ENCODE peak calls at places on chromosomes 3 and 15, in nine cellular contexts. F is cardiac fibroblast, Y is psoas muscle, L is NT2/D1, T is coronary artery, D is heart left ventricle, W is endodermal cell, H is fibroblast of lung, N is brain microvascular endothelial cell. I is an unnamed sample.
A peak's percentile ranks its signal among the peaks of the same experiment; 100 is the strongest.

GRCh38 chr15:90334304-90334731 is 17.8 kb upstream of the ZNF774 start:
- DNase-seq in F (no peak), Y (no peak), L (no peak), T (no peak), D (no peak), W (no peak), H (no peak), N (no peak), I (no peak)

GRCh38 chr3:140447136-140447535 is 230.7 kb upstream of the TRIM42 start:
- DNase-seq in F (peak; percentile 12), Y (no peak), L (no peak), T (no peak), D (no peak), W (no peak), H (no peak), N (no peak), I (no peak)

GRCh38 chr15:67501836-67502461 is 19.0 kb upstream of the C15orf61 start:
- DNase-seq in F (no peak), Y (no peak), L (peak; percentile 8), T (no peak), D (no peak), W (no peak), H (no peak), N (no peak), I (peak; percentile 51)

GRCh38 chr3:115704661-115705338 is 81.5 kb downstream of the GAP43 start:
- DNase-seq in F (peak; percentile 54), Y (no peak), L (no peak), T (no peak), D (no peak), W (no peak), H (peak; percentile 56), N (peak; percentile 36), I (no peak)

GRCh38 chr3:175002732-175003143 is 143.6 kb downstream of the NAALADL2 start:
- DNase-seq in F (peak; percentile 95), Y (no peak), L (no peak), T (no peak), D (no peak), W (no peak), H (peak; percentile 96), N (peak; percentile 96), I (no peak)

GRCh38 chr3:45631486-45631885 is 36.9 kb downstream of the LIMD1 start:
- DNase-seq in F (no peak), Y (no peak), L (no peak), T (peak; percentile 47), D (no peak), W (no peak), H (no peak), N (no peak), I (no peak)

GRCh38 chr3:176987901-176988300 is 209.4 kb downstream of the TBL1XR1 start:
- DNase-seq in F (peak; percentile 69), Y (no peak), L (no peak), T (no peak), D (no peak), W (no peak), H (peak; percentile 66), N (peak; percentile 76), I (no peak)

GRCh38 chr3:42376397-42376798 is 34.0 kb downstream of the LYZL4 start:
- DNase-seq in F (peak; percentile 83), Y (peak; percentile 56), L (no peak), T (no peak), D (peak; percentile 53), W (no peak), H (peak; percentile 65), N (peak; percentile 92), I (no peak)

GRCh38 chr3:15520185-15520584 is 1.3 kb downstream of the COLQ start:
- DNase-seq in F (no peak), Y (peak; percentile 60), L (no peak), T (no peak), D (peak; percentile 29), W (no peak), H (no peak), N (no peak), I (no peak)

GRCh38 chr3:42493126-42493797 is 9.2 kb upstream of the VIPR1 start:
- DNase-seq in F (no peak), Y (no peak), L (no peak), T (peak; percentile 36), D (peak; percentile 11), W (no peak), H (no peak), N (no peak), I (peak; percentile 4)

GRCh38 chr3:42544492-42545283 is 37.1 kb downstream of the SEC22C start:
- DNase-seq in F (peak; percentile 10), Y (no peak), L (no peak), T (peak; percentile 90), D (no peak), W (no peak), H (no peak), N (peak; percentile 8), I (no peak)

DNA sequence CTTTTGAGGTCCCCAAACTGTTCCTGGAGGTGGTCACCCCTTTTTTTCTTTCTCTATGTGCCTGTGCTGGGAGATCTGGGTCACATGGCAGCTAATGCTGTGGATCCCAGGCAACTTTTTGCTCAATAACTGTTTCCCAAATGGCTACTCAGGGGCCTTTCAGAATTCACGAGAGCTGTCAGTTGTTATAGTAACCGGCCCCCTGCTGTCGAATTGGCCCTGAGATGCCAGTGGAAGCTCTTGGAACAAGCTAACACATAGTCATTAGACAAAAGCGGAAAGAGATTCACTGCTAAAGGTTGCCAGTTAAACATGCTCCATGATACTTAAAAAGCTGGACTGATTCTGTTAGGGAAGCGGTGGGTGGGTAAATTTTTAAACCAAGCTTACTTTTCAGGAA is 144.1 kb downstream of the FEZF2 start:
- DNase-seq in F (no peak), Y (no peak), L (no peak), T (no peak), D (no peak), W (peak; percentile 66), H (no peak), N (no peak), I (no peak)
- H3K4me3 ChIP-seq in F (no peak overlapping the region), Y (no peak overlapping the region), L (no peak overlapping the region), T (no peak overlapping the region), D (no peak overlapping the region), W (no peak overlapping the region), H (no peak overlapping the region), N (no peak overlapping the region), I (no peak overlapping the region)

GRCh38 chr15:77347197-77347596 is 72.7 kb downstream of the PEAK1 start:
- DNase-seq in F (peak; percentile 35), Y (no peak), L (no peak), T (no peak), D (no peak), W (no peak), H (no peak), N (no peak), I (no peak)

GRCh38 chr15:77342767-77343166 is 77.1 kb downstream of the PEAK1 start:
- DNase-seq in F (no peak), Y (no peak), L (no peak), T (no peak), D (no peak), W (no peak), H (no peak), N (no peak), I (no peak)

GRCh38 chr15:77346637-77347036 is 73.3 kb downstream of the PEAK1 start:
- DNase-seq in F (no peak), Y (no peak), L (no peak), T (no peak), D (no peak), W (no peak), H (no peak), N (no peak), I (no peak)
- H3K4me3 ChIP-seq in F (no peak overlapping the region), Y (no peak overlapping the region), L (no peak overlapping the region), T (no peak overlapping the region), D (no peak overlapping the region), W (no peak overlapping the region), H (no peak overlapping the region), N (no peak overlapping the region), I (no peak overlapping the region)

GRCh38 chr15:94674251-94674650 is 442.9 kb downstream of the MCTP2 start:
- DNase-seq in F (no peak), Y (no peak), L (no peak), T (no peak), D (no peak), W (no peak), H (peak; percentile 37), N (no peak), I (no peak)

GRCh38 chr15:94670436-94671034 is 439.2 kb downstream of the MCTP2 start:
- DNase-seq in F (peak; percentile 69), Y (no peak), L (peak; percentile 30), T (no peak), D (no peak), W (no peak), H (peak; percentile 74), N (peak; percentile 37), I (no peak)

GRCh38 chr15:94673801-94674200 is 442.4 kb downstream of the MCTP2 start:
- DNase-seq in F (no peak), Y (no peak), L (no peak), T (no peak), D (no peak), W (no peak), H (no peak), N (no peak), I (no peak)

GRCh38 chr15:94667109-94667508 is 435.7 kb downstream of the MCTP2 start:
- DNase-seq in F (no peak), Y (no peak), L (no peak), T (no peak), D (no peak), W (no peak), H (no peak), N (no peak), I (no peak)

DNA sequence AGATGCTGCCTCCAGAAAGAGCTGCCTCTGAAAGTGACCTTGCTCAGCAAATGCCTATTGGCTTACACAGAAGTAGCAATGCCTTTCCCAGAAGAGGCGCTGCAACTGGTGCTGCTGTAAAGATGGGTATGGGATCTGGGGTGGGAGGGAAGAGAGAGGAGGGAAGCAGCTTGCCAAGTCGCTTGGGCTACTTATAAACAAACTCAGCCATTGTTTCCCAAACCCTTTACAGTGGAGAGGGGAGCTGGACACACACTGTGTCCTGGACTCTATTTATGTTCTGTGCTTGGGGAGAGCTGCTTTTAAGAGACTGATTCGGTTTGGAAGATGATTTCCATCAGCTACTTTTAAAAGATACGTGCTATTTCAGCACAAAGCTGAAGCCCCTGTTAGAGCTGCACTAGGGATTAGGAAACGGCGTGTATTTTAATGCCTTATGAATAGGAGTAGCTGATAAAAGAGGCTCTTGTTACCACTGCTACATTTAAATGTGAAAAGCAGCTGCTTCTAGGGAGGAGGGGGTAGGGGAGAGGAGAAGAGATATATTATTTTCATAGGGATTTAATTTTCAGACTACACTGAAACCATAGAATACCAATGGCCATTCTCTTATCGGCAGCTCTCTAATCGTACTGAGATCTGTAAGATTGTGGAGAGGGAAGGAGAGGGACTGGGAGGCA is 440.6 kb downstream of the MCTP2 start:
- DNase-seq in F (peak; percentile 7), Y (no peak), L (peak; percentile 57), T (no peak), D (no peak), W (peak; percentile 85), H (peak; percentile 83), N (peak; percentile 9), I (peak; percentile 72)
- H3K4me3 ChIP-seq in F (no peak overlapping the region), Y (no peak overlapping the region), L (no peak overlapping the region), T (peak overlapping the region; percentile 31), D (peak overlapping the region; percentile 13), W (peak overlapping the region; percentile 25), H (no peak overlapping the region), N (no peak overlapping the region), I (no peak overlapping the region)

GRCh38 chr15:48925714-48926223 is 38.0 kb downstream of the SHC4 start:
- DNase-seq in F (peak; percentile 94), Y (no peak), L (no peak), T (no peak), D (no peak), W (no peak), H (peak; percentile 90), N (peak; percentile 89), I (no peak)
- H3K4me3 ChIP-seq in F (no peak overlapping the region), Y (no peak overlapping the region), L (no peak overlapping the region), T (peak overlapping the region; percentile 3), D (no peak overlapping the region), W (no peak overlapping the region), H (no peak overlapping the region), N (no peak overlapping the region), I (no peak overlapping the region)

I was measured in HAP-1.